ENCODE peak calls at places on chromosomes 11 and 22, in five cellular contexts. I, Y, Z, G and S are unnamed samples.

GRCh38 chr22:27994481-27995331 is 75.7 kb upstream of the PITPNB start:
- DNase-seq in Z (no peak), I (no peak), G (no peak), Y (no peak), S (no peak)

GRCh38 chr11:78649361-78650215 is 74.9 kb upstream of the NARS2 start:
- DNase-seq in I (no peak), Y (no peak), G (no peak), Z (no peak), S (no peak)

GRCh38 chr11:71279916-71280645 is 27.7 kb upstream of the SHANK2 start:
- DNase-seq in G (no peak), I (no peak), Y (no peak), Z (no peak), S (no peak)

GRCh38 chr11:68810164-68810563 is 31.6 kb downstream of the CPT1A start:
- DNase-seq in Z (no peak), G (no peak), Y (peak), I (no peak), S (peak)

GRCh38 chr11:61973603-61974162 is 6.2 kb upstream of the FTH1 start:
- DNase-seq in G (peak), I (no peak), Z (no peak), Y (no peak), S (no peak)

GRCh38 chr22:22201185-22201924 is 43.2 kb upstream of the VPREB1 start:
- DNase-seq in I (peak), Y (no peak), G (no peak), Z (no peak), S (peak)

GRCh38 chr11:105923814-105924213 is 98.2 kb downstream of the MSANTD4 start:
- DNase-seq in I (no peak), Z (no peak), G (peak), Y (no peak), S (no peak)

GRCh38 chr22:24142241-24142640 is 39.0 kb upstream of the SUSD2 start:
- DNase-seq in Y (no peak), I (no peak), Z (no peak), G (no peak), S (no peak)

GRCh38 chr11:130871616-130872015 is 44.7 kb downstream of the SNX19 start:
- DNase-seq in Y (no peak), G (no peak), Z (no peak), I (no peak), S (no peak)